ENCODE peak calls at places on chromosomes 6 and 20, in ten cellular contexts. One of them, this sample, is unnamed.

GRCh38 chr6:44661221-44661609 is 273.7 kb downstream of the CDC5L start:
- DNase-seq in HepG2: peak; percentile 23
- DNase-seq in adrenal gland: no peak
- DNase-seq in uterus: no peak
- DNase-seq in K562: no peak
- DNase-seq in ovary: no peak
- DNase-seq in stomach: no peak
- DNase-seq in HCT116: no peak
- DNase-seq in heart left ventricle: no peak
- DNase-seq in body of pancreas: no peak
- DNase-seq in this sample: no peak

GRCh38 chr20:58701431-58702160 is 9.0 kb downstream of the NPEPL1 start:
- DNase-seq in ovary: peak; percentile 33
- DNase-seq in HepG2: no peak
- DNase-seq in uterus: peak; percentile 13
- DNase-seq in HCT116: no peak
- DNase-seq in body of pancreas: peak; percentile 10
- DNase-seq in stomach: no peak
- DNase-seq in K562: no peak
- DNase-seq in heart left ventricle: no peak
- DNase-seq in adrenal gland: peak; percentile 17
- DNase-seq in this sample: no peak

GRCh38 chr6:130322673-130323268 is 43.0 kb upstream of the TMEM200A start:
- DNase-seq in ovary: peak; percentile 48
- DNase-seq in K562: peak; percentile 25
- DNase-seq in stomach: peak; percentile 47
- DNase-seq in uterus: peak; percentile 33
- DNase-seq in HepG2: peak; percentile 55
- DNase-seq in adrenal gland: peak; percentile 70
- DNase-seq in heart left ventricle: no peak
- DNase-seq in HCT116: peak; percentile 48
- DNase-seq in body of pancreas: peak; percentile 38
- DNase-seq in this sample: no peak

GRCh38 chr20:10519361-10520048 is 84.4 kb downstream of the SLX4IP start:
- DNase-seq in stomach: no peak
- DNase-seq in adrenal gland: no peak
- DNase-seq in HCT116: no peak
- DNase-seq in uterus: no peak
- DNase-seq in heart left ventricle: no peak
- DNase-seq in K562: no peak
- DNase-seq in HepG2: no peak
- DNase-seq in body of pancreas: no peak
- DNase-seq in ovary: no peak
- DNase-seq in this sample: no peak

GRCh38 chr6:156957931-156958547 is 180.9 kb downstream of the ARID1B start:
- DNase-seq in ovary: no peak
- DNase-seq in body of pancreas: no peak
- DNase-seq in adrenal gland: no peak
- DNase-seq in heart left ventricle: no peak
- DNase-seq in uterus: no peak
- DNase-seq in HCT116: no peak
- DNase-seq in stomach: no peak
- DNase-seq in K562: no peak
- DNase-seq in HepG2: no peak
- DNase-seq in this sample: no peak

GRCh38 chr6:31920803-31921202 is 6.7 kb upstream of the C2 start:
- DNase-seq in K562: no peak
- DNase-seq in uterus: no peak
- DNase-seq in HepG2: no peak
- DNase-seq in body of pancreas: no peak
- DNase-seq in ovary: no peak
- DNase-seq in adrenal gland: no peak
- DNase-seq in stomach: no peak
- DNase-seq in HCT116: no peak
- DNase-seq in heart left ventricle: no peak
- DNase-seq in this sample: no peak

GRCh38 chr6:148525453-148525852 is 182.8 kb downstream of the SASH1 start:
- DNase-seq in adrenal gland: no peak
- DNase-seq in HCT116: no peak
- DNase-seq in stomach: no peak
- DNase-seq in HepG2: no peak
- DNase-seq in K562: no peak
- DNase-seq in heart left ventricle: no peak
- DNase-seq in ovary: no peak
- DNase-seq in body of pancreas: no peak
- DNase-seq in uterus: no peak
- DNase-seq in this sample: no peak

GRCh38 chr6:38391206-38391908 is 248.4 kb downstream of the BTBD9 start:
- DNase-seq in ovary: no peak
- DNase-seq in stomach: no peak
- DNase-seq in heart left ventricle: no peak
- DNase-seq in uterus: no peak
- DNase-seq in body of pancreas: no peak
- DNase-seq in adrenal gland: no peak
- DNase-seq in K562: no peak
- DNase-seq in HCT116: peak; percentile 13
- DNase-seq in HepG2: no peak
- DNase-seq in this sample: no peak

GRCh38 chr6:106767271-106767670 is 137.9 kb downstream of the QRSL1 start:
- DNase-seq in uterus: no peak
- DNase-seq in adrenal gland: no peak
- DNase-seq in HepG2: no peak
- DNase-seq in HCT116: no peak
- DNase-seq in K562: no peak
- DNase-seq in body of pancreas: no peak
- DNase-seq in heart left ventricle: no peak
- DNase-seq in ovary: no peak
- DNase-seq in stomach: no peak
- DNase-seq in this sample: no peak

GRCh38 chr6:74717591-74717990 is 488.3 kb downstream of the COL12A1 start:
- DNase-seq in ovary: no peak
- DNase-seq in K562: no peak
- DNase-seq in stomach: no peak
- DNase-seq in uterus: no peak
- DNase-seq in adrenal gland: no peak
- DNase-seq in HCT116: no peak
- DNase-seq in HepG2: no peak
- DNase-seq in heart left ventricle: no peak
- DNase-seq in body of pancreas: no peak
- DNase-seq in this sample: no peak

GRCh38 chr6:54264581-54265272 is 43.5 kb upstream of the TINAG start:
- DNase-seq in stomach: no peak
- DNase-seq in ovary: no peak
- DNase-seq in adrenal gland: no peak
- DNase-seq in body of pancreas: no peak
- DNase-seq in HCT116: no peak
- DNase-seq in K562: no peak
- DNase-seq in uterus: no peak
- DNase-seq in HepG2: no peak
- DNase-seq in heart left ventricle: no peak
- DNase-seq in this sample: no peak

GRCh38 chr20:59564943-59565342 is 39.4 kb upstream of the PHACTR3 start:
- DNase-seq in body of pancreas: no peak
- DNase-seq in heart left ventricle: no peak
- DNase-seq in adrenal gland: no peak
- DNase-seq in HCT116: no peak
- DNase-seq in K562: no peak
- DNase-seq in HepG2: no peak
- DNase-seq in ovary: no peak
- DNase-seq in stomach: no peak
- DNase-seq in uterus: no peak
- DNase-seq in this sample: no peak

GRCh38 chr6:41080623-41081022 is 7.8 kb downstream of the NFYA start:
- DNase-seq in heart left ventricle: no peak
- DNase-seq in ovary: no peak
- DNase-seq in adrenal gland: no peak
- DNase-seq in K562: no peak
- DNase-seq in HCT116: no peak
- DNase-seq in stomach: no peak
- DNase-seq in body of pancreas: no peak
- DNase-seq in HepG2: no peak
- DNase-seq in uterus: no peak
- DNase-seq in this sample: no peak

DNA sequence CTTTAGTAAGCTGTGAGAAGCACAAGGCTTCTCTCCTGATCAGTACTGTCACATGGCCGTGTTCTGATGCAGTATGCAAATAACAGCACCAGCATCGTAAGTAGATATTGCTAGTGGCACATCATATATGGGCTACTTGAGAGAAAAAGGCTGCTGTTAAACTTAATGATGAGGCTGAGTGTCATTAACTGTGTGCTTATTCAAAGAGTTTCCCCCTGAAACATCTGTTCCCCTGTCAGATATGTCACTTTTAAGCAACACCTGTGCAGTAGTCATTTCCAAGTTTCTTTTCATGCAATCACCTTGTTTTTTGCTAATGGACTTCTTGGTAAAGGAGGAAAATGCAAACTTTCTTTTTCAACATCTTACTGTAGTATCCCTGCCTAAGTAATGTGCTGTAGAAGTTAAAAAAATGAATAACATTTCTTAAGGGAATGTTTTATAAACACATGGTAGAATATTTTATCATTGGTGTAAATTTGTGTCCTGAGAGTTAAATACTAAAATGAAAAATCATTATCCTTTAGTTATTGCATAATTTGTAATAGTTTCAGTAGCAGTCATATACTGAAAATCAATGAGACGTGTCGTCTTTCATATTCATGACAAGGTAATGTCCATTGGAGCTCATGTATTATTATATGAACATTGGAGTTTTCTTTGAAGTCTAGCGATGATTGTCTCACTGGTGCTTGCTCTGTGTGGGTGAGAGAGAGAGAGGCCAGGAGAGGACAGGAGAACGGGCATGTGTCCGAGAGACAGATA is 366.3 kb downstream of the CDKAL1 start:
- DNase-seq in HepG2: no peak
- DNase-seq in body of pancreas: no peak
- DNase-seq in ovary: no peak
- DNase-seq in adrenal gland: no peak
- DNase-seq in uterus: no peak
- DNase-seq in K562: no peak
- DNase-seq in HCT116: no peak
- DNase-seq in heart left ventricle: no peak
- DNase-seq in stomach: no peak
- DNase-seq in this sample: no peak
- TF ChIP-seq POLR2A in HepG2: no peak
- TF ChIP-seq POLR2A in body of pancreas: no peak
- TF ChIP-seq POLR2A in ovary: no peak
- TF ChIP-seq POLR2A in adrenal gland: no peak
- TF ChIP-seq POLR2A in uterus: no peak
- TF ChIP-seq POLR2A in K562: no peak
- TF ChIP-seq POLR2A in HCT116: no peak
- TF ChIP-seq POLR2A in heart left ventricle: no peak
- TF ChIP-seq POLR2A in stomach: no peak
- TF ChIP-seq POLR2A in this sample: no peak

GRCh38 chr20:62336329-62336728 is 30.8 kb downstream of the LAMA5 start:
- DNase-seq in K562: no peak
- DNase-seq in adrenal gland: no peak
- DNase-seq in body of pancreas: no peak
- DNase-seq in ovary: no peak
- DNase-seq in uterus: no peak
- DNase-seq in heart left ventricle: no peak
- DNase-seq in stomach: no peak
- DNase-seq in HepG2: no peak
- DNase-seq in HCT116: no peak
- DNase-seq in this sample: no peak
- H3K36me3 ChIP-seq in K562: peaks cover 86% of the 10 kb centered on the region
- H3K36me3 ChIP-seq in adrenal gland: no peaks in the 10 kb centered on the region
- H3K36me3 ChIP-seq in body of pancreas: peaks cover 23% of the 10 kb centered on the region
- H3K36me3 ChIP-seq in ovary: no peaks in the 10 kb centered on the region
- H3K36me3 ChIP-seq in uterus: no peaks in the 10 kb centered on the region
- H3K36me3 ChIP-seq in heart left ventricle: peaks cover 89% of the 10 kb centered on the region
- H3K36me3 ChIP-seq in stomach: peaks cover 62% of the 10 kb centered on the region
- H3K36me3 ChIP-seq in HepG2: peaks cover 60% of the 10 kb centered on the region
- H3K36me3 ChIP-seq in HCT116: peaks cover 26% of the 10 kb centered on the region
- H3K36me3 ChIP-seq in this sample: peaks cover 14% of the 10 kb centered on the region

DNA sequence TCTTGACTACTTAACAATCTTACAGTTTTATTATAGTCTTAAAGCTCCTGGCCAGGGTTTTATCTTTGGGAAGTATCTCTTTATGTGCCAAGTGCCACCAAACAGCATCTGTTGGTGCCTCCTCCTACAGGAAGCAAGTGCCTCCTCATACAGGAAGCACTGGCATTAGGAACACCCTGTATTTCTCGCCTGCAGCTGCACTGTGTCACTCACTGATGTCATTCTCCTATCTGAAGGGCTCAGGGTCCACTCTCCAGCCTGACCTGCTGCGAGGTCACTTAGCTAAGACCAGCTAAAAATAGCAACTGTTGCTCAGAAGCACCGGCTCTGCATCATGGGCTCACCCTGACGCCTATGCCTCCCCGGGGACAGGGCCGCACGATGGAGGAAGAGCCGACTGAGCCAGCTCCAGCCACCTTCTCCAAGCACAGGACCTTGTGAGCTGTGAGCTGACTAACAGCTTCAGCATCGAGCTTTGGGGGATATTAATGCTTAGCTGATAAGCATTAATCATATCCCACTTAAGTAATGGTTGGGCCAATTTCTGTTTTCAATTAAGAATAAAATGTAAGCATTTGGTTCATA is 66.3 kb upstream of the CD93 start:
- DNase-seq in K562: peak; percentile 61
- DNase-seq in uterus: peak; percentile 53
- DNase-seq in adrenal gland: peak; percentile 81
- DNase-seq in HepG2: peak; percentile 90
- DNase-seq in heart left ventricle: peak; percentile 95
- DNase-seq in HCT116: no peak
- DNase-seq in body of pancreas: peak; percentile 26
- DNase-seq in ovary: peak; percentile 53
- DNase-seq in stomach: peak; percentile 49
- DNase-seq in this sample: peak; percentile 98
- H3K4me1 ChIP-seq in K562: peaks cover 90% of the 10 kb centered on the region
- H3K4me1 ChIP-seq in uterus: no peaks in the 10 kb centered on the region
- H3K4me1 ChIP-seq in adrenal gland: peaks cover 2% of the 10 kb centered on the region
- H3K4me1 ChIP-seq in HepG2: peaks cover 60% of the 10 kb centered on the region
- H3K4me1 ChIP-seq in heart left ventricle: peaks cover 73% of the 10 kb centered on the region
- H3K4me1 ChIP-seq in HCT116: peaks cover 84% of the 10 kb centered on the region
- H3K4me1 ChIP-seq in body of pancreas: no peaks in the 10 kb centered on the region
- H3K4me1 ChIP-seq in ovary: peaks cover 9% of the 10 kb centered on the region
- H3K4me1 ChIP-seq in stomach: peaks cover 40% of the 10 kb centered on the region
- H3K4me1 ChIP-seq in this sample: peaks cover 80% of the 10 kb centered on the region

DNA sequence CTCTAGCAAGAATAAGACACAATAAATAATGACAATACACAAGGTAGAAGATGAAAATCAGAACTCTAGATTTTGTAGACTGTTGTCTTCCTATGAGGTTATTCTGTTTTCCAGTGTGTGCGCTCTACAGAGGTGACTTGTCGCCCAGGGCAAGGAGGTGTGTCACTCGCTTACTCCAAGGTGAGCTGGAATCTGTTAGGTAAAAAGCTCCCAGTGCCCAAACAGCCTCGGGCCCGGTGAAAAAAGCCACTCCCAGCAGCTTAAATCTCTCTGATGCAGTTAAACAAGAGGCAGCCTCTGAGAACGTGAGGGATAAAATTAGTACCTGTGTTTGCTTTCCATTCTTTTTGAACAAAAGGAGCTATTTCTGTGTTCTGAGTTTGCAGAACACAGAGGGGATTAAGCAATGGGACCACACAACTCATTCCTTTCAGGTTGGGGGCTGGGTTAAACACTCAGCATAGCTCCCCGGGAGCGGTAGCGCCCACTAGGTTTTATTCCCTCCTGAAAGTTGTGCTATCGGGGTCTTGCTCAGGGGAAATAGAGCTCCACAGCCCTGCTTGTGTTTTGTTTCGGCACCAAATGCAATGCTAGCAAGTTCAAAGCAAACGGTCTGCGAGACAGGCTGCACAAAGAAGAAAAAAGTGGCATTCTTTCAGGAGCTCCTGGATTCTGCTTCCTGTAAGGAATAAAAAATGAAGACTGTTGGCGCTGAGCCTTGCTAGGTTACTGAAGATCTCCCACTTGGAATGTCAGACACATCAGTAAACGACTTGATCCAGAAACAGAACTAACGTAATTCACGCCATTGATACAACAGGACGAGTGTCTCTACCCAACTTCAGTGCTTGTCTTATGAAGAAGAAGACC is 181.1 kb downstream of the FOXA2 start:
- DNase-seq in adrenal gland: no peak
- DNase-seq in body of pancreas: no peak
- DNase-seq in heart left ventricle: no peak
- DNase-seq in ovary: no peak
- DNase-seq in uterus: no peak
- DNase-seq in HepG2: peak; percentile 64
- DNase-seq in K562: no peak
- DNase-seq in HCT116: no peak
- DNase-seq in stomach: no peak
- DNase-seq in this sample: no peak
- TF ChIP-seq POLR2A in adrenal gland: no peak
- TF ChIP-seq POLR2A in body of pancreas: no peak
- TF ChIP-seq POLR2A in heart left ventricle: no peak
- TF ChIP-seq POLR2A in ovary: no peak
- TF ChIP-seq POLR2A in uterus: no peak
- TF ChIP-seq POLR2A in HepG2: no peak
- TF ChIP-seq POLR2A in K562: no peak
- TF ChIP-seq POLR2A in HCT116: no peak
- TF ChIP-seq POLR2A in stomach: no peak
- TF ChIP-seq POLR2A in this sample: no peak